ENCODE peak calls at places on chromosomes 7 and 10, in five cellular contexts. D is foreskin fibroblast; V is CD4-positive, alpha-beta T cell; L is HFFc6; Z is brain microvascular endothelial cell. J is an unnamed sample.
A peak's percentile ranks its signal among the peaks of the same experiment; 100 is the strongest.

GRCh38 chr7:39683216-39683845 is 60.0 kb downstream of the RALA start:
- DNase-seq in L (peak; percentile 66), V (no peak), D (peak; percentile 71), Z (peak; percentile 17), J (no peak)

GRCh38 chr10:68142761-68143160 is 33.5 kb downstream of the MYPN start:
- DNase-seq in Z (no peak), V (no peak), D (no peak), L (no peak), J (no peak)

GRCh38 chr7:54705436-54705835 is 53.6 kb downstream of the SEC61G start:
- DNase-seq in L (peak; percentile 36), V (no peak), Z (peak; percentile 31), D (peak; percentile 11), J (peak; percentile 1)

GRCh38 chr10:75191821-75192568 is 18.6 kb upstream of the VDAC2 start:
- DNase-seq in D (peak; percentile 84), L (peak; percentile 92), Z (peak; percentile 89), V (no peak), J (peak; percentile 84)

GRCh38 chr10:126049741-126050140 is 153.4 kb downstream of the FANK1 start:
- DNase-seq in D (peak; percentile 65), L (peak; percentile 62), Z (peak; percentile 68), V (no peak), J (no peak)

GRCh38 chr10:110457851-110458582 is 39.7 kb upstream of the DUSP5 start:
- DNase-seq in L (no peak), D (no peak), Z (no peak), V (no peak), J (no peak)

GRCh38 chr10:62657244-62657835 is 147.2 kb upstream of the ADO start:
- DNase-seq in L (no peak), Z (no peak), V (no peak), D (no peak), J (no peak)

GRCh38 chr7:111820621-111821020 is 258.3 kb upstream of the IMMP2L start:
- DNase-seq in Z (no peak), D (peak; percentile 20), L (no peak), V (no peak), J (no peak)

GRCh38 chr7:24670782-24671181 is 86.5 kb downstream of the GSDME start:
- DNase-seq in D (no peak), V (no peak), L (no peak), Z (no peak), J (no peak)

GRCh38 chr10:53983431-53983830 is 817.6 kb downstream of the PCDH15 start:
- DNase-seq in V (no peak), Z (no peak), D (no peak), L (no peak), J (no peak)

GRCh38 chr10:114336823-114337509 is 67.3 kb downstream of the AFAP1L2 start:
- DNase-seq in V (no peak), L (no peak), D (no peak), Z (no peak), J (no peak)

GRCh38 chr10:114334301-114334700 is 70.0 kb downstream of the AFAP1L2 start:
- DNase-seq in L (no peak), Z (no peak), V (no peak), D (no peak), J (no peak)

GRCh38 chr10:114340816-114341215 is 63.5 kb downstream of the AFAP1L2 start:
- DNase-seq in D (no peak), V (no peak), Z (no peak), L (no peak), J (no peak)

GRCh38 chr10:114335614-114336013 is 68.7 kb downstream of the AFAP1L2 start:
- DNase-seq in Z (no peak), L (no peak), V (no peak), D (no peak), J (no peak)

GRCh38 chr10:114337510-114338462 is 66.5 kb downstream of the AFAP1L2 start:
- DNase-seq in V (no peak), Z (no peak), D (no peak), L (no peak), J (no peak)
- TF ChIP-seq CTCF in V (no peak), Z (no peak), D (no peak), L (no peak), J (no peak)

DNA sequence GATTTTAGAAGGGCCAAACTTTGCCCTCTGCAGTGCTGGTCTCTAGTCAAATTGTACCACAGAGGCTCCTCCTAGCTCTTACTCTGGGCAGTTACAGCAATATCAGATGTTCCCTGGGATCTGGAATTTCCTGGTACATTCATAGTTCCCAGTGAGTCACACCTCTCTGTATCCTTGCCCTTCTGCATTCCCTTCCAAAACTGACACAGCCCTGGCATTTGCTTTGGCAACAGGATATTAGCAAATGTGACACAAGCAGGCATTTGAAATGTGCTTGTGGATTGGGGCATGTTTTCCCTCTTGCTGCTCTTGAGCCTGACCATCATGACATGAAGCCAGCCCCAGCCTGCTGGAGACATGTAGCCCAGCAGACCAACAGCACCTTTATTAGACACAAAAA is 284.7 kb upstream of the AKR1E2 start:
- DNase-seq in L (peak; percentile 96), D (peak; percentile 98), Z (peak; percentile 89), V (no peak), J (peak; percentile 67)
- TF ChIP-seq CTCF in L (peak; percentile 62), D (peak; percentile 19), Z (peak; percentile 62), V (no peak), J (peak; percentile 14)

GRCh38 chr7:94655884-94656657 is at the start of gene SGCE:
- DNase-seq in D (peak; percentile 72), L (peak; percentile 57), Z (peak; percentile 61), V (peak; percentile 13), J (peak; percentile 50)
- TF ChIP-seq CTCF in D (peak; percentile 27), L (peak; percentile 88), Z (peak; percentile 70), V (peak; percentile 23), J (peak; percentile 49)

DNA sequence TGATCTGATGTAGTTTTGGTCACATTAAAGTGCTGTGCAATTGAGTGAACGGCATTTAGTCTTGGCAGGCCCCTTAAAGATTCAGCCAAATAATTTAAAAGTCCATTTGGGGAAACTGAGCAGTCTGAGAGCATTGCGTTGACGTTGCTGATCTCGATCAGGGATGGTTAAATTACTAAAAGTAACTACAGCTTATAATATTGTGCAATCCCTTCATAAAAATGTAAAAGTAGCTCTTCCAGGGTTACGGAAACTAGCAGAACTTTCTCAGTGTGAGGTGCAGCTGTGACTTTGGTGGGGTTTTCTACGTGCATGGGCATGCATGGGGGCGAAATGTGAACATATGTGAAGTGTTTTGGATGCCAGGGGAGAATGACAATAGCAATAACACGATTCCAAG is 184.5 kb upstream of the RNF32 start:
- DNase-seq in D (no peak), L (no peak), Z (no peak), V (no peak), J (no peak)
- TF ChIP-seq CTCF in D (no peak), L (no peak), Z (no peak), V (no peak), J (no peak)

GRCh38 chr7:116524609-116525297 is at the start of gene CAV1:
- DNase-seq in D (peak; percentile 99), V (no peak), L (peak; percentile 98), Z (peak; percentile 94), J (peak; percentile 79)
- TF ChIP-seq CTCF in D (peak; percentile 5), V (no peak), L (peak; percentile 63), Z (peak; percentile 46), J (peak; percentile 20)

GRCh38 chr10:124647421-124648130 is 96.6 kb downstream of the FAM53B start:
- DNase-seq in Z (peak; percentile 28), D (no peak), L (peak; percentile 7), V (peak; percentile 63), J (no peak)
- TF ChIP-seq CTCF in Z (peak; percentile 42), D (peak; percentile 27), L (peak; percentile 36), V (peak; percentile 64), J (peak; percentile 14)